ENCODE peak calls at places on chromosome 13, in seven cellular contexts. One of them, this sample, is unnamed.

GRCh38 chr13:78129850-78130249 is 211.2 kb upstream of the EDNRB start:
- DNase-seq in left ventricle myocardium inferior: no peak
- DNase-seq in psoas muscle: no peak
- DNase-seq in right lobe of liver: no peak
- DNase-seq in Peyer's patch: no peak
- DNase-seq in thoracic aorta: no peak
- DNase-seq in kidney epithelial cell: no peak
- DNase-seq in this sample: no peak

GRCh38 chr13:59103004-59103768 is 1060.5 kb downstream of the DIAPH3 start:
- DNase-seq in left ventricle myocardium inferior: no peak
- DNase-seq in psoas muscle: no peak
- DNase-seq in right lobe of liver: no peak
- DNase-seq in Peyer's patch: no peak
- DNase-seq in thoracic aorta: no peak
- DNase-seq in kidney epithelial cell: no peak
- DNase-seq in this sample: no peak

GRCh38 chr13:24858953-24859352 is 95.0 kb downstream of the RNF17 start:
- DNase-seq in left ventricle myocardium inferior: no peak
- DNase-seq in psoas muscle: no peak
- DNase-seq in right lobe of liver: no peak
- DNase-seq in Peyer's patch: no peak
- DNase-seq in thoracic aorta: no peak
- DNase-seq in kidney epithelial cell: no peak
- DNase-seq in this sample: no peak

GRCh38 chr13:51130348-51130747 is 19.3 kb upstream of the C13orf42 start:
- DNase-seq in left ventricle myocardium inferior: no peak
- DNase-seq in psoas muscle: no peak
- DNase-seq in right lobe of liver: no peak
- DNase-seq in Peyer's patch: no peak
- DNase-seq in thoracic aorta: no peak
- DNase-seq in kidney epithelial cell: no peak
- DNase-seq in this sample: no peak

GRCh38 chr13:91305652-91306051 is 41.8 kb upstream of the MIR17HG start:
- DNase-seq in left ventricle myocardium inferior: no peak
- DNase-seq in psoas muscle: no peak
- DNase-seq in right lobe of liver: no peak
- DNase-seq in Peyer's patch: no peak
- DNase-seq in thoracic aorta: no peak
- DNase-seq in kidney epithelial cell: no peak
- DNase-seq in this sample: no peak

GRCh38 chr13:46580362-46580839 is 27.4 kb downstream of the LRCH1 start:
- DNase-seq in left ventricle myocardium inferior: no peak
- DNase-seq in psoas muscle: no peak
- DNase-seq in right lobe of liver: no peak
- DNase-seq in Peyer's patch: no peak
- DNase-seq in thoracic aorta: no peak
- DNase-seq in kidney epithelial cell: no peak
- DNase-seq in this sample: no peak

GRCh38 chr13:111337206-111337605 is 16.8 kb downstream of the TEX29 start:
- DNase-seq in left ventricle myocardium inferior: no peak
- DNase-seq in psoas muscle: no peak
- DNase-seq in right lobe of liver: no peak
- DNase-seq in Peyer's patch: no peak
- DNase-seq in thoracic aorta: no peak
- DNase-seq in kidney epithelial cell: peak
- DNase-seq in this sample: no peak

GRCh38 chr13:53054569-53054968 is 26.0 kb downstream of the OLFM4 start:
- DNase-seq in left ventricle myocardium inferior: no peak
- DNase-seq in psoas muscle: peak
- DNase-seq in right lobe of liver: no peak
- DNase-seq in Peyer's patch: no peak
- DNase-seq in thoracic aorta: no peak
- DNase-seq in kidney epithelial cell: no peak
- DNase-seq in this sample: no peak

GRCh38 chr13:32142956-32143375 is 111.4 kb downstream of the FRY start:
- DNase-seq in left ventricle myocardium inferior: no peak
- DNase-seq in psoas muscle: no peak
- DNase-seq in right lobe of liver: no peak
- DNase-seq in Peyer's patch: no peak
- DNase-seq in thoracic aorta: no peak
- DNase-seq in kidney epithelial cell: peak
- DNase-seq in this sample: no peak

GRCh38 chr13:89930861-89931260 is 1416.6 kb upstream of the MIR17HG start:
- DNase-seq in left ventricle myocardium inferior: no peak
- DNase-seq in psoas muscle: no peak
- DNase-seq in right lobe of liver: no peak
- DNase-seq in Peyer's patch: no peak
- DNase-seq in thoracic aorta: no peak
- DNase-seq in kidney epithelial cell: no peak
- DNase-seq in this sample: no peak

GRCh38 chr13:95067303-95067702 is 233.9 kb downstream of the ABCC4 start:
- DNase-seq in left ventricle myocardium inferior: no peak
- DNase-seq in psoas muscle: no peak
- DNase-seq in right lobe of liver: no peak
- DNase-seq in Peyer's patch: no peak
- DNase-seq in thoracic aorta: no peak
- DNase-seq in kidney epithelial cell: no peak
- DNase-seq in this sample: no peak

GRCh38 chr13:33217256-33217655 is 68.3 kb downstream of the STARD13 start:
- DNase-seq in left ventricle myocardium inferior: no peak
- DNase-seq in psoas muscle: no peak
- DNase-seq in right lobe of liver: no peak
- DNase-seq in Peyer's patch: no peak
- DNase-seq in thoracic aorta: no peak
- DNase-seq in kidney epithelial cell: no peak
- DNase-seq in this sample: no peak

GRCh38 chr13:113904411-113904810 is 40.5 kb upstream of the GAS6 start:
- DNase-seq in left ventricle myocardium inferior: peak
- DNase-seq in psoas muscle: peak
- DNase-seq in right lobe of liver: peak
- DNase-seq in Peyer's patch: no peak
- DNase-seq in thoracic aorta: no peak
- DNase-seq in kidney epithelial cell: no peak
- DNase-seq in this sample: no peak
- TF ChIP-seq CTCF in left ventricle myocardium inferior: peak
- TF ChIP-seq CTCF in psoas muscle: peak
- TF ChIP-seq CTCF in right lobe of liver: peak
- TF ChIP-seq CTCF in Peyer's patch: peak
- TF ChIP-seq CTCF in thoracic aorta: peak
- TF ChIP-seq CTCF in kidney epithelial cell: peak
- TF ChIP-seq CTCF in this sample: peak

DNA sequence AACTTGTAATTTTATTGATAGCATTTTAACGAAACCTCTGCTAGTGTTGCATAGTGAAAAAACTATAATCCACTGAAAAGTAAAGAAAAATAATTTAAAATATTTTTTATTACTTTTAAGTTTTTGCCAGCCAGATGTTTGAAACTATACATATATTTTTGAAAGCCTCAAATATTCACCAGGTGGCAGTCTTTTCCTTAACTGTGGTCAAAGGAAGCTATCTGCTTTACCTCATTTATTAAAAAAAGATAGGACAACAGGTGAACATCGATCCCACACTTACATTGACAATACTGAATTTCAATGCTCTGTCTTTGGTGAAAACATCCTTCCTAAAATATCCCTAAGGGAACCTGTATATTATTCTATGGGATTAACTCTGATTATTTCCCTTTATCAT is 100.5 kb downstream of the TRPC4 start:
- DNase-seq in left ventricle myocardium inferior: no peak
- DNase-seq in psoas muscle: no peak
- DNase-seq in right lobe of liver: no peak
- DNase-seq in Peyer's patch: no peak
- DNase-seq in thoracic aorta: no peak
- DNase-seq in kidney epithelial cell: no peak
- DNase-seq in this sample: no peak
- TF ChIP-seq CTCF in left ventricle myocardium inferior: peak
- TF ChIP-seq CTCF in psoas muscle: no peak
- TF ChIP-seq CTCF in right lobe of liver: peak
- TF ChIP-seq CTCF in Peyer's patch: no peak
- TF ChIP-seq CTCF in thoracic aorta: no peak
- TF ChIP-seq CTCF in kidney epithelial cell: peak
- TF ChIP-seq CTCF in this sample: no peak

GRCh38 chr13:20489185-20489820 is 36.4 kb downstream of the CRYL1 start:
- DNase-seq in left ventricle myocardium inferior: no peak
- DNase-seq in psoas muscle: no peak
- DNase-seq in right lobe of liver: no peak
- DNase-seq in Peyer's patch: no peak
- DNase-seq in thoracic aorta: no peak
- DNase-seq in kidney epithelial cell: no peak
- DNase-seq in this sample: no peak
- TF ChIP-seq CTCF in left ventricle myocardium inferior: peak
- TF ChIP-seq CTCF in psoas muscle: peak
- TF ChIP-seq CTCF in right lobe of liver: peak
- TF ChIP-seq CTCF in Peyer's patch: peak
- TF ChIP-seq CTCF in thoracic aorta: no peak
- TF ChIP-seq CTCF in kidney epithelial cell: peak
- TF ChIP-seq CTCF in this sample: peak

DNA sequence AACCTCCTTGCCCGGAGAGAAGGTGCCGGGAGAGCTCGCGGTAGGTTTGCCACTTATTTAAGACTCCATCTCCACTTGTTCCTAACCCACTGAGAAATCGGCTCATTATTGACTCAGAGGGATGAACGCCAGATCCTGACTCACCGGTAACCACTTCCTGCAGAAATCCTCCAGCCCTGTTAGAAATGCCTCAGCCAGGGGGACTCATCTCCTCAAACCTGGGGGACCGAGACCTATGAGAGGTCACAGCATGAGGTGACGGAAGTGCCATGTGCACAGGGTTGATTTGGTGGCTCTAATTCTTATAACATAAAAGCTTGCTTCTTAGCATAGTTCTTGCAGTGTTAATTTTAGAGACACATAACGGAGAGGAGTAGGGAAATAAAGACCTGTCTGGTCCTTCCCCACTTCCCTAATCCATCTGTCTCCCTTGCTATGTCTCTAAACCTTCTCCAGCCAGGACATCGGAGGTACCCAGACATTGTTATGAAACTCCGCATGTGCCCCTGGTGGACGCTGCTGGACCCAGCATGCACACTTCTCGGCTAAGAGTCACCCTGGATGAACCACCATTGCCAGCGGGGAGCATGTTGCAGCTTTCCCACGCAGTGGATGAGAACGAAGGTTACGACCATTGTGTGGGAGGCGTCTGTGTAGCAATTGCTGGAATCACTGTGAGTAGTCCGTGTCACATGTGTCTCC is 158.9 kb downstream of the EFNB2 start:
- DNase-seq in left ventricle myocardium inferior: no peak
- DNase-seq in psoas muscle: no peak
- DNase-seq in right lobe of liver: no peak
- DNase-seq in Peyer's patch: no peak
- DNase-seq in thoracic aorta: no peak
- DNase-seq in kidney epithelial cell: peak
- DNase-seq in this sample: no peak
- TF ChIP-seq CTCF in left ventricle myocardium inferior: no peak
- TF ChIP-seq CTCF in psoas muscle: no peak
- TF ChIP-seq CTCF in right lobe of liver: no peak
- TF ChIP-seq CTCF in Peyer's patch: no peak
- TF ChIP-seq CTCF in thoracic aorta: no peak
- TF ChIP-seq CTCF in kidney epithelial cell: no peak
- TF ChIP-seq CTCF in this sample: no peak

GRCh38 chr13:23347601-23348000 is 85.9 kb downstream of the SACS start:
- DNase-seq in left ventricle myocardium inferior: no peak
- DNase-seq in psoas muscle: no peak
- DNase-seq in right lobe of liver: no peak
- DNase-seq in Peyer's patch: no peak
- DNase-seq in thoracic aorta: no peak
- DNase-seq in kidney epithelial cell: no peak
- DNase-seq in this sample: no peak

GRCh38 chr13:23344923-23345322 is 88.6 kb downstream of the SACS start:
- DNase-seq in left ventricle myocardium inferior: no peak
- DNase-seq in psoas muscle: no peak
- DNase-seq in right lobe of liver: no peak
- DNase-seq in Peyer's patch: no peak
- DNase-seq in thoracic aorta: no peak
- DNase-seq in kidney epithelial cell: no peak
- DNase-seq in this sample: no peak

GRCh38 chr13:23350009-23350408 is 83.5 kb downstream of the SACS start:
- DNase-seq in left ventricle myocardium inferior: no peak
- DNase-seq in psoas muscle: no peak
- DNase-seq in right lobe of liver: no peak
- DNase-seq in Peyer's patch: no peak
- DNase-seq in thoracic aorta: no peak
- DNase-seq in kidney epithelial cell: peak
- DNase-seq in this sample: no peak

GRCh38 chr13:23349127-23349897 is 84.2 kb downstream of the SACS start:
- DNase-seq in left ventricle myocardium inferior: no peak
- DNase-seq in psoas muscle: no peak
- DNase-seq in right lobe of liver: no peak
- DNase-seq in Peyer's patch: no peak
- DNase-seq in thoracic aorta: no peak
- DNase-seq in kidney epithelial cell: no peak
- DNase-seq in this sample: no peak

DNA sequence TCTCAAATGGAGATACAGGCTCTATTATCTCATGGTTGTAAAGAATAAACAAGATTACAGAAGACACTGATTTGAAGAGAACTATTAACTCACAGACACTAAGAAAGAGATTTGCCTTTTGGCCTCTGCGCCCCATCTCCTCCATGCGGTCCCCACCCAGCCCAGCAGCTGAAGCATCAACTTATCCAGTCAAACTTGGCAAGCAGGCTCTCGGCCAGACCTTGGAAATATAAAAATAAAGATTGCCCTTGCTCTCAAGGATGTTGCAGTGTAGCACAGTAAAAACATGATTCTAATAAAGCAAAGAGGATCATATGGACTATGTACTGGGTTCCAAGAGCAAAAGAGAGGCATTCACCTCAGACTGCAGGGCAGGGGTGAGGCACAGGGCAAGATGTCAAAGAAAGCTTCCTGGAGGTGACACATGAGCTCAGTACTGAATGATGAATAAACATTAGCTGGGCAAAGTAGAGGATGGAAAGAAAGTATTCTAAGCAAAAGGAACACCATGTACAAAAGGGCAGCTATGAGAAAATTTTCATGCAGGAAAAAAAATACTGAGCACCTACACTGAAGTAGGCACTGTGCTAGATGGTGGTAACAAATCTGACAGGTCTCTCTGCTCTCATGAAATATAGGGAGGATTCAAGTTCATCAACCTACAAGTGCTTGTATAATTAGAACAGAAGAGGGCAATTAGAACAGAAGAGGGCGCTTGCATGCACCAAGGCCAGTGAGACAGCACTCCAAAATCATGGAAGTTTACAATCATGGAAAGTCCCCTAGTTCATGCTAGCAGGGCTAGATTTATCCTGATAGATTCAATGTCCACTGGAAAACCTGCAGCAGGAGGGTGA is 85.0 kb downstream of the SACS start:
- DNase-seq in left ventricle myocardium inferior: no peak
- DNase-seq in psoas muscle: no peak
- DNase-seq in right lobe of liver: no peak
- DNase-seq in Peyer's patch: no peak
- DNase-seq in thoracic aorta: no peak
- DNase-seq in kidney epithelial cell: no peak
- DNase-seq in this sample: no peak
- TF ChIP-seq CTCF in left ventricle myocardium inferior: peak
- TF ChIP-seq CTCF in psoas muscle: no peak
- TF ChIP-seq CTCF in right lobe of liver: no peak
- TF ChIP-seq CTCF in Peyer's patch: no peak
- TF ChIP-seq CTCF in thoracic aorta: no peak
- TF ChIP-seq CTCF in kidney epithelial cell: no peak
- TF ChIP-seq CTCF in this sample: no peak